ENCODE peak calls at places on chromosome 1, in nine cellular contexts. V is heart right ventricle; J is GM23248; Q is CD4-positive, alpha-beta T cell; I is transverse colon; E is fibroblast of lung; R is SJSA1; T is AG04450; W is PC-3. M is an unnamed sample.

GRCh38 chr1:167401260-167401873 is 117.0 kb downstream of the CD247 start:
- DNase-seq in V (peak; percentile 27), J (peak; percentile 59), Q (no peak), I (peak; percentile 71), E (peak; percentile 61), R (peak; percentile 48), T (peak; percentile 2), W (peak; percentile 81), M (peak; percentile 21)

GRCh38 chr1:183209533-183210158 is 23.6 kb downstream of the LAMC2 start:
- DNase-seq in V (no peak), J (peak; percentile 95), Q (no peak), I (no peak), E (peak; percentile 88), R (no peak), T (no peak), W (peak; percentile 88), M (peak; percentile 73)

GRCh38 chr1:229437443-229437842 is 3.5 kb upstream of the ACTA1 start:
- DNase-seq in V (no peak), J (peak; percentile 24), Q (no peak), I (no peak), E (no peak), R (no peak), T (no peak), W (no peak), M (no peak)

GRCh38 chr1:241499910-241500309 is 19.6 kb downstream of the FH start:
- DNase-seq in V (no peak), J (peak; percentile 54), Q (no peak), I (no peak), E (peak; percentile 77), R (no peak), T (peak; percentile 16), W (peak; percentile 82), M (no peak)

GRCh38 chr1:145961425-145962156 is 2.8 kb downstream of the ANKRD34A start:
- DNase-seq in V (peak; percentile 11), J (peak; percentile 63), Q (peak; percentile 20), I (peak; percentile 63), E (no peak), R (no peak), T (no peak), W (peak; percentile 40), M (no peak)

GRCh38 chr1:12138196-12139183 is 28.3 kb upstream of the TNFRSF1B start:
- DNase-seq in V (no peak), J (no peak), Q (no peak), I (no peak), E (peak; percentile 74), R (no peak), T (no peak), W (no peak), M (no peak)

GRCh38 chr1:96722161-96722908 is 751 bp downstream of the PTBP2 start:
- DNase-seq in V (peak; percentile 73), J (peak; percentile 68), Q (no peak), I (peak; percentile 62), E (peak; percentile 67), R (peak; percentile 71), T (no peak), W (peak; percentile 17), M (peak; percentile 68)

GRCh38 chr1:117678246-117678977 is 72.6 kb downstream of the TENT5C start:
- DNase-seq in V (peak; percentile 61), J (peak; percentile 30), Q (no peak), I (no peak), E (no peak), R (no peak), T (no peak), W (no peak), M (no peak)

GRCh38 chr1:35192853-35193664 is at the start of gene SFPQ:
- DNase-seq in V (peak; percentile 98), J (peak; percentile 99), Q (peak; percentile 98), I (peak; percentile 97), E (peak; percentile 100), R (peak; percentile 98), T (peak; percentile 99), W (peak; percentile 98), M (peak; percentile 98)

GRCh38 chr1:15196807-15197530 is 43.4 kb downstream of the TMEM51 start:
- DNase-seq in V (no peak), J (no peak), Q (no peak), I (peak; percentile 79), E (no peak), R (no peak), T (no peak), W (no peak), M (no peak)

GRCh38 chr1:95168638-95169411 is 51.7 kb downstream of the TLCD4 start:
- DNase-seq in V (no peak), J (no peak), Q (no peak), I (no peak), E (no peak), R (no peak), T (no peak), W (no peak), M (no peak)

GRCh38 chr1:214664656-214665433 is 61.9 kb downstream of the CENPF start:
- DNase-seq in V (no peak), J (peak; percentile 18), Q (no peak), I (no peak), E (no peak), R (no peak), T (no peak), W (no peak), M (no peak)

GRCh38 chr1:230194525-230194924 is 127.5 kb downstream of the GALNT2 start:
- DNase-seq in V (no peak), J (no peak), Q (no peak), I (no peak), E (no peak), R (no peak), T (no peak), W (no peak), M (no peak)

DNA sequence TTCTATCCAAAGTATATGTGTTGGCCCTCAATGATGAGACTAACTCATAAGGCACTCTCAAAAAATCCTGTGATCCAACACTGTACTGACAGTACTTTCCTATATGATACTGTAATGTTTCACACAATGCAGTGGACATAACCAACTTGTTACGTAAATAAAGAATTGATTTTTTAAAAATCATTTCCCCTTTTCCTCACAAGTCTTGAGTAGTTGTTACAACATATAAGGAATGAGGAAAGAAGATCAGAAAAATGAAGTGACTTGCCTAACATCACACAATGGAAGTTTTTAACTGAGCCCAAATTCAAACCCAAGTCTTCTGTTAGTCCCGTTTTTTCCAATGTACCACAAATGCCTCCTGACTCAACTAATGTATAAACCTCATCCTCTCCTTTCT is 17.2 kb downstream of the PTP4A2 start:
- DNase-seq in V (no peak), J (no peak), Q (no peak), I (no peak), E (no peak), R (no peak), T (no peak), W (no peak), M (no peak)
- H3K9me3 ChIP-seq in V (no peaks in the 10 kb centered on the region), J (no peaks in the 10 kb centered on the region), Q (no peaks in the 10 kb centered on the region), I (no peaks in the 10 kb centered on the region), E (no peaks in the 10 kb centered on the region), R (no peaks in the 10 kb centered on the region), T (no peaks in the 10 kb centered on the region), W (no peaks in the 10 kb centered on the region), M (no peaks in the 10 kb centered on the region)

DNA sequence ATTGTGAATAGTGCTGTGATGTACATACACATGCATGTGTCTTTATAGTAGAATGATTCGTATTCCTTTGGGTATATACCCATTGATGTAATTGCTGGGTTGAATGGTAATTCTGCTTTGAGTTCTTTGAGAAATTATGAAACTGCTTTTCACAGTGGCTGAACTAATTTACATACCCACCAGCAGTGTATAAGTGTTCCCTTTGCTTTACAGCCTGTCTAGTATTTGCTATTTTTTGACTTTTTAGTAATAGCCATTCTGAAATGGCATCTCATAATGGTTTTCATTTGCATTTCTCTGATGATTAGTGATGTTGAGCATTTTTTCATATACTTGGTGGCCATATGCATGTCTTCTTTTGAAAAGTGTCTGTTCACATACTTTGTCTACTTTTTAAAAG is 54.5 kb upstream of the FAM78B start:
- DNase-seq in V (no peak), J (no peak), Q (no peak), I (no peak), E (no peak), R (no peak), T (no peak), W (no peak), M (no peak)
- H3K9me3 ChIP-seq in V (peaks cover 20% of the 10 kb centered on the region), J (peaks cover 9% of the 10 kb centered on the region), Q (peaks cover 9% of the 10 kb centered on the region), I (peaks cover 9% of the 10 kb centered on the region), E (no peaks in the 10 kb centered on the region), R (no peaks in the 10 kb centered on the region), T (peaks cover 2% of the 10 kb centered on the region), W (peaks cover 38% of the 10 kb centered on the region), M (no peaks in the 10 kb centered on the region)

GRCh38 chr1:5161372-5161771 is 507.0 kb downstream of the AJAP1 start:
- DNase-seq in V (no peak), J (no peak), Q (no peak), I (no peak), E (no peak), R (no peak), T (no peak), W (no peak), M (no peak)

GRCh38 chr1:5165747-5166146 is 511.3 kb downstream of the AJAP1 start:
- DNase-seq in V (no peak), J (no peak), Q (no peak), I (no peak), E (no peak), R (no peak), T (no peak), W (no peak), M (no peak)

GRCh38 chr1:5164155-5164554 is 509.7 kb downstream of the AJAP1 start:
- DNase-seq in V (no peak), J (no peak), Q (no peak), I (no peak), E (no peak), R (no peak), T (no peak), W (no peak), M (peak; percentile 4)
- H3K9me3 ChIP-seq in V (no peaks in the 10 kb centered on the region), J (no peaks in the 10 kb centered on the region), Q (no peaks in the 10 kb centered on the region), I (no peaks in the 10 kb centered on the region), E (no peaks in the 10 kb centered on the region), R (no peaks in the 10 kb centered on the region), T (peaks cover 56% of the 10 kb centered on the region), W (peaks cover 19% of the 10 kb centered on the region), M (no peaks in the 10 kb centered on the region)

DNA sequence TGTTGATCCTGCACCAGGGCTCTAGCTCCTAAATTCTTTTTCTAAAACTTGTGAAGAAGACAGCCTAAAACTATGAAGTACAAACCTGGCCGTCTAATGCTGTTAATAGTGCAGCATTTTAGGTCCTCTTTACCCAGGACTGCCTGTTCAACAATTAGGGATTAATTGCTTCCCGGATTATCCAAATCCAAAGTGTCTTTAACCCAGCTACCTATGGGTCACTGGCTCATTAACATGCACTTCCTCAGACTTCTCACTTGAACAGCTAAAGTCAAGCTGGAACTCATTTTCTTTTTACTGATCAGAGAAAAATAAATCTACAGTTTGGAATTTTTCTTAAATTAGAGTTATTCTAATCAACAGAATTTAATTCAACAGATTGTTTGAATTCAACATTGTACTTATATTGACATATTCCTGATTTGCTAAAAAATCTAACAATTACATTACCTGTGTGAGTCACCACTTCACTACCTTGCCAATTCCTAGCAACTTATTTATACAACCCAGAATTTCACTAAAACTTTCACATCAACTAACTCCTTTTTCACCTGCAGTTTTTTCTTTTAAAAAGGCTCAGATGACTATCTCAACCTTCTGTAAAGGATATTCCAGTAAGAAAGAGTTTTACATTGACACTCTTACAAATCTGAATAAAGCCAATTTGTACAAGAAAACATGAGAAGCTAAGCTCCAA is 3.3 kb downstream of the HNRNPU start:
- DNase-seq in V (no peak), J (no peak), Q (no peak), I (no peak), E (no peak), R (no peak), T (no peak), W (peak; percentile 32), M (no peak)
- H3K9me3 ChIP-seq in V (no peaks in the 10 kb centered on the region), J (no peaks in the 10 kb centered on the region), Q (no peaks in the 10 kb centered on the region), I (no peaks in the 10 kb centered on the region), E (no peaks in the 10 kb centered on the region), R (no peaks in the 10 kb centered on the region), T (no peaks in the 10 kb centered on the region), W (no peaks in the 10 kb centered on the region), M (no peaks in the 10 kb centered on the region)

M was measured in MG63.